ENCODE peak calls at places on chromosomes 11 and 22, in seven cellular contexts. B, C, J, L, I, K and R are unnamed samples.

GRCh38 chr11:108967571-108967970 is 302.7 kb downstream of the DDX10 start:
- DNase-seq in B (no peak), C (peak), I (no peak), L (peak), K (peak), J (no peak), R (no peak)

GRCh38 chr11:45238724-45239123 is 47.4 kb downstream of the SYT13 start:
- DNase-seq in C (no peak), L (peak), B (peak), J (no peak), K (no peak), I (no peak), R (no peak)

GRCh38 chr11:124669193-124669592 is 4.3 kb downstream of the SIAE start:
- DNase-seq in I (peak), J (no peak), B (peak), C (peak), K (no peak), L (no peak), R (peak)

GRCh38 chr11:5421811-5422210 is at the start of gene OR51Q1:
- DNase-seq in L (no peak), K (no peak), B (no peak), C (no peak), J (no peak), I (no peak), R (no peak)

GRCh38 chr11:118295834-118296454 is 8.6 kb upstream of the CD3E start:
- DNase-seq in B (no peak), K (no peak), J (no peak), I (peak), C (no peak), L (no peak), R (peak)

GRCh38 chr22:41983516-41983915 is 14.3 kb downstream of the SEPTIN3 start:
- DNase-seq in I (no peak), K (no peak), C (no peak), B (no peak), L (no peak), J (peak), R (no peak)

GRCh38 chr22:29267858-29268510 is at the start of the genes EWSR1 and RHBDD3:
- DNase-seq in L (peak), B (peak), C (peak), J (peak), K (peak), I (peak), R (peak)

GRCh38 chr22:38652858-38653257 is 3.3 kb downstream of the FAM227A start:
- DNase-seq in B (no peak), K (no peak), J (no peak), I (no peak), C (no peak), L (no peak), R (no peak)

GRCh38 chr22:19648419-19648929 is 65.8 kb upstream of the SEPTIN5 start:
- DNase-seq in B (no peak), J (no peak), C (no peak), K (no peak), L (no peak), I (no peak), R (no peak)

GRCh38 chr22:20580179-20580578 is 72.8 kb downstream of the MED15 start:
- DNase-seq in C (no peak), B (no peak), L (no peak), K (no peak), I (no peak), J (no peak), R (no peak)

GRCh38 chr11:129815596-129816461 is at the start of gene TMEM45B:
- DNase-seq in I (no peak), L (no peak), K (no peak), C (no peak), J (peak), B (no peak), R (peak)

GRCh38 chr11:11880179-11880578 is 38.4 kb downstream of the USP47 start:
- DNase-seq in C (no peak), I (no peak), L (no peak), J (no peak), B (no peak), K (no peak), R (no peak)

GRCh38 chr11:69339041-69339733 is 45.2 kb downstream of the MYEOV start:
- DNase-seq in I (no peak), J (no peak), K (no peak), B (no peak), L (no peak), C (no peak), R (no peak)

GRCh38 chr22:26482171-26482570 is 1.4 kb downstream of the HPS4 start:
- DNase-seq in K (no peak), B (no peak), C (no peak), L (no peak), J (no peak), I (no peak), R (no peak)

GRCh38 chr11:17531818-17532131 is 12.4 kb downstream of the USH1C start:
- DNase-seq in C (no peak), J (no peak), L (no peak), I (no peak), B (no peak), K (no peak), R (no peak)

GRCh38 chr11:65454311-65454695 is 31.7 kb downstream of the NEAT1 start:
- DNase-seq in C (no peak), L (peak), K (no peak), I (no peak), J (peak), B (no peak), R (no peak)

GRCh38 chr22:41286639-41287091 is 678 bp upstream of the RANGAP1 start:
- DNase-seq in K (no peak), L (no peak), I (peak), C (no peak), B (peak), J (no peak), R (no peak)

GRCh38 chr22:50178871-50179869 is 6.5 kb upstream of the TRABD start:
- DNase-seq in J (peak), K (no peak), C (no peak), L (peak), B (no peak), I (no peak), R (no peak)

GRCh38 chr11:926341-926916 is 759 bp downstream of the AP2A2 start:
- DNase-seq in B (peak), C (peak), K (no peak), J (no peak), L (no peak), I (peak), R (peak)

GRCh38 chr11:67250059-67251043 is 15.9 kb upstream of the GRK2 start:
- DNase-seq in C (no peak), K (no peak), B (no peak), L (no peak), J (no peak), I (no peak), R (no peak)

GRCh38 chr11:97107604-97108003 is 717.8 kb downstream of the JRKL start:
- DNase-seq in L (no peak), B (no peak), I (no peak), C (no peak), K (no peak), J (no peak), R (no peak)

GRCh38 chr11:126197277-126197939 is 14.0 kb downstream of the RPUSD4 start:
- DNase-seq in B (no peak), I (no peak), K (no peak), C (no peak), J (no peak), L (no peak), R (no peak)

GRCh38 chr11:1343391-1344055 is 34.1 kb upstream of the TOLLIP start:
- DNase-seq in C (no peak), J (no peak), B (no peak), L (no peak), K (no peak), I (no peak), R (no peak)

GRCh38 chr11:103673773-103674172 is 362.7 kb upstream of the DDI1 start:
- DNase-seq in K (no peak), C (no peak), B (peak), L (no peak), J (no peak), I (no peak), R (no peak)

GRCh38 chr22:40441761-40442364 is 71.5 kb downstream of the SGSM3 start:
- DNase-seq in B (no peak), K (no peak), L (no peak), J (no peak), C (no peak), I (no peak), R (peak)

GRCh38 chr11:121889931-121890330 is 226.1 kb downstream of the BLID start:
- DNase-seq in K (no peak), J (no peak), I (no peak), C (no peak), B (no peak), L (no peak), R (no peak)

GRCh38 chr11:16070573-16070972 is 285.8 kb downstream of the SOX6 start:
- DNase-seq in L (no peak), J (no peak), K (no peak), B (no peak), I (no peak), C (no peak), R (no peak)

GRCh38 chr22:33513388-33514336 is 406.6 kb downstream of the LARGE1 start:
- DNase-seq in C (no peak), I (no peak), B (no peak), K (no peak), L (no peak), J (no peak), R (no peak)

GRCh38 chr11:32610926-32611325 is 27.3 kb downstream of the EIF3M start:
- DNase-seq in J (no peak), B (no peak), L (no peak), K (no peak), I (no peak), C (no peak), R (no peak)

GRCh38 chr22:28023774-28024173 is 104.7 kb upstream of the PITPNB start:
- DNase-seq in L (peak), C (no peak), K (peak), B (no peak), J (no peak), I (no peak), R (no peak)

GRCh38 chr11:132490976-132491375 is 1041.3 kb downstream of the OPCML start:
- DNase-seq in I (no peak), C (no peak), J (no peak), B (no peak), L (peak), K (no peak), R (no peak)

GRCh38 chr11:96326954-96327353 is 16.0 kb downstream of the MAML2 start:
- DNase-seq in L (no peak), K (no peak), J (no peak), I (no peak), C (no peak), B (no peak), R (no peak)

GRCh38 chr11:1227551-1228182 is 4.8 kb downstream of the MUC5B start:
- DNase-seq in J (peak), B (no peak), I (no peak), L (peak), C (no peak), K (no peak), R (no peak)

GRCh38 chr11:57633394-57634058 is 16.2 kb downstream of the YPEL4 start:
- DNase-seq in I (no peak), K (no peak), J (no peak), B (no peak), C (no peak), L (no peak), R (no peak)

DNA sequence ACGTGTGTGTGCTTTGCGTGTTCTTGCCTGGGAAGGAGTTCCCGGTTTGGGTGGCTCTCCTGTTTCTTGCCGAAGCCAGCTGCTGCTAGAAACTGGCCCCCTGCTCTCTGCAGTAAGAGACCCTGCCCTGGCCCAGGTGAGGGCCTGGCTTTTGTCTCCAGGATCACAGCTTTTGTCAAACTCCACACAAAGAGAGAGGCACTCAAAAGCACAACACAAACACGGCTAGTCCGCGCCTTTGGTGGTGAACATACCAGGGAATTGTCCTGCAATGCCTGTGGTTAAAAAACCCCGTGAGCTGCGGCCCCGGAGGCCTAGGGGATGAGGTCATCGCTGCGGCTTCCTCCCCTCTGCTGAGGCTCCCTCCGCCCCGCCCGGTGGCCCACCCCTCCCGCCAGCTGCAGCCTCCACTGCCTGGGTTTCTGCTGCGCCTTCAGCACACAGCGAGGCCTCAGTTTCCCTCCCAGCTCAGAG is 88.9 kb downstream of the KCNQ1 start:
- DNase-seq in C (peak), L (peak), B (no peak), I (no peak), J (peak), K (peak), R (peak)
- H3K27ac ChIP-seq in C (peak), L (peak), B (no peak), I (no peak), J (no peak), K (peak), R (no peak)

GRCh38 chr11:92227233-92227593 is 2.6 kb downstream of the FAT3 start:
- DNase-seq in B (no peak), K (no peak), I (no peak), J (no peak), L (no peak), C (no peak), R (no peak)

GRCh38 chr11:92224394-92225205 is at the start of gene FAT3:
- DNase-seq in J (no peak), L (peak), K (no peak), I (no peak), B (peak), C (no peak), R (no peak)

GRCh38 chr11:92225206-92225562 is 566 bp downstream of the FAT3 start:
- DNase-seq in C (no peak), B (no peak), K (no peak), J (no peak), L (no peak), I (no peak), R (no peak)

GRCh38 chr11:92226331-92227232 is 2.0 kb downstream of the FAT3 start:
- DNase-seq in L (no peak), B (no peak), I (no peak), J (no peak), K (no peak), C (no peak), R (no peak)

DNA sequence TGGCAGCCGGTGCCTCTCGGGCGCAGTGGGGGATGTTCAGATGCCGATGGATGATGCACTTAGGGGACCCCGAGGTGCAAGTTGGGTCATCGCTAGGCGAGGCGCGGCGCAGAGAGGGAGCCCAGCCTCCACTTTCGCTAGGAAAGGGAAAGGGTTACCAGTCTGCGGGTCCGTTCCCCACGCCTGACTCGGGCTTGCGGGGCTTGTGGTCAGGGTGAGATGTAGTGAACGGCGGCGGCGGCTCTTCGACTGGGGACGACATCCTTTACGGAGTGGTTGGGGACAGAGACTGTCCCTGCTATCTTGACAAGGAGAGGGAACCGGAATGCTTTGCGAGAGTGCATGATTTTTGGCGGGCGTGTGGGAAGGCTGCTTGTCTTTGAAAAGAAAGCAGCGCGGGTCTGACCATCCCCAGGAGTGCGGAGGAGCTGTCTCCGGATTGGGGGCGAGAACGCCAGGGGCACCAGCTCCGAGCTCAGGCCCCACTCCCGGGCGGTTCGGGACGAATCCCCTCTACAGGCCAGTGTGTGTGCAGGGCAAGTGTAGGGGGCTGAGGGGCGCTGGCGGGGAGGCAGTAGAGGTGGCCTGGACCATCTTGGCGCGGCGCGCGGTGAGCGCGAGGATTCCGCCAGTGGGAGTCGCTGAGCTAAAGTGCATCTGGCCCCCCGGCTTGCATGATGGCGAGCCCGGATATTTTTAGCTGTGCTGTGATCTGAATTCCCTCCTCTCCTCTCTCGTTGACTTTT is 1.1 kb downstream of the FAT3 start:
- DNase-seq in K (no peak), J (peak), I (peak), L (peak), C (no peak), B (no peak), R (no peak)
- TF ChIP-seq CTCF in K (no peak), J (no peak), I (no peak), L (no peak), C (no peak), B (no peak), R (no peak)

GRCh38 chr11:79082920-79083319 is 357.9 kb downstream of the TENM4 start:
- DNase-seq in L (no peak), J (no peak), K (no peak), C (no peak), I (no peak), B (no peak), R (no peak)
- H3K27ac ChIP-seq in L (no peak), J (no peak), K (no peak), C (no peak), I (no peak), B (peak), R (no peak)

DNA sequence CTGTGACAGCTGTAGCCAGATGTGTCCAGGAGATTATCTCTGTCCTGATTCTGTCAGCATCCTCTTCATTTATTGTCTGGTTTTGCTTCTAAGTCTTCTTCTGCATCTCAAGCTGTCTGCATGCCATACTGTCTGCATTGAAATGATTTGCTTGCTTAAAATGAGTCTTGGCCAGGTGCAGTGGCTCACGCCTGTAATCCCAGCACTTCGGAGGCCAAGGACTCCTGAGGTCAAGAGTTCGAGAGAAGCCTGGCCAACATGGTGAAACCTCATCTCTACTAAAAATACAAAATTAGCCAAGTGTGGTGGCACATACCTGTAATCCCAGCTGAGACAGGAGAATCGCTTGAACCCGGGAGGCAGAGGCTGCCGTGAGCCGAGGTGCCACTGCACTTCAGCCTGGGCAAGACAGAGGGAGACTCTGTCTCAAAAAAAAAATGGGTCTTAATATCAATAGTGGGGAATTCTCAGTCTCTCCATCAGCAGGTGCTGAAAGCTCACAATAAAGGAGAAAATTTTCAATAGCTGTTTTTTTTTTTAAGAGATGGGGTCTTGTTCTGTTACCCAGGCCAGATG is 39.2 kb upstream of the AMPD3 start:
- DNase-seq in B (no peak), I (no peak), C (no peak), K (no peak), L (no peak), J (no peak), R (no peak)
- TF ChIP-seq CTCF in B (no peak), I (no peak), C (no peak), K (no peak), L (no peak), J (no peak), R (no peak)

GRCh38 chr11:79241842-79242241 is 199.0 kb downstream of the TENM4 start:
- DNase-seq in C (no peak), L (no peak), K (no peak), J (no peak), I (no peak), B (no peak), R (no peak)
- H3K27ac ChIP-seq in C (no peak), L (no peak), K (no peak), J (no peak), I (no peak), B (no peak), R (no peak)

GRCh38 chr11:8962827-8963226 is 1.4 kb downstream of the TMEM9B start:
- DNase-seq in L (no peak), B (no peak), K (no peak), I (peak), C (no peak), J (no peak), R (no peak)
- TF ChIP-seq CTCF in L (no peak), B (no peak), K (no peak), I (no peak), C (no peak), J (no peak), R (no peak)

GRCh38 chr22:36432592-36433317 is 45.0 kb upstream of the MYH9 start:
- DNase-seq in C (no peak), B (no peak), L (no peak), K (no peak), J (no peak), I (no peak), R (no peak)
- H3K27ac ChIP-seq in C (peak), B (peak), L (no peak), K (no peak), J (no peak), I (peak), R (no peak)

DNA sequence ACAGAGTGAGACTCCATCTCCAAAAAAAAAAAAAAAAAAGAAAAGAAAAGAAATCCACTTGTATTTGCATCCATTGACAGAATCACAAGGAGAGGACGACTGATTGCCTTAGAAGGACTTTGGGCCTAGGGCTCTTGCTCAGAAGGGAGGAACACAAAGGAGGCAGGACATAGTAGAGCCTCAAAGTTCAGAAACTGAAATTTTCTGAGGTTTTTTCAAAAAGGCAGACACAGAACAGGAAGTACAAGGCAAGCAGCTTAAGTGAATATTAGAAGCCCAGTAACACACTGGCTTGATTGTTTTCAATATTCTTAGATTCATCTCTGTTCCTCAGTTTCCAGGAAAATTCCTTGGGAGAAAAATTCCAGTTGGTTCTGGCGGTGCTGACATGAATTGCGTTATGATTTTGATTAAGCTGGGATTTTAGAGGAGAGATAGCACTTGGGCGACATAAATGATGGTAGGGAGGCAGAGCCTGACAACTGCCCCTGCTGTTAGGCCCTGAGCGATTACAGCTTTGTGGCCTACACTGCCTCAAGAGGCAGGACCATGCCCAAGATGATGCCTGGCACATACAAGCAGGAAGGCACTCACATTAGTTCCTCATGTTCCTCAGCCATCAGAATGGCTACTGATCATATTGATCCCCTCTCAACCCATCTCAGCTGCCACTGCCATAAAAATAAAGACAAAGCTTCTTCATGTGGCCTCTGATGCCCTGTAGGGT is 15.3 kb downstream of the CLPB start:
- DNase-seq in C (no peak), B (peak), I (no peak), L (peak), K (no peak), J (no peak), R (no peak)
- TF ChIP-seq CTCF in C (no peak), B (no peak), I (no peak), L (no peak), K (no peak), J (no peak), R (no peak)

GRCh38 chr11:76639621-76640020 is 30.9 kb downstream of the LRRC32 start:
- DNase-seq in K (no peak), I (no peak), J (no peak), B (no peak), C (no peak), L (peak), R (no peak)
- H3K27ac ChIP-seq in K (no peak), I (no peak), J (no peak), B (no peak), C (no peak), L (no peak), R (no peak)